ENCODE peak calls at places on chromosomes 12 and 14, in six cellular contexts. U, R, P, Y, B and Q are unnamed samples.

GRCh38 chr12:66942741-66943465 is 264.0 kb upstream of the GRIP1 start:
- DNase-seq in U (no peak), R (no peak), P (peak; percentile 4), Y (no peak), B (no peak), Q (no peak)

GRCh38 chr14:96189288-96189711 is 15.3 kb upstream of the BDKRB2 start:
- DNase-seq in U (no peak), R (no peak), P (no peak), Y (no peak), B (no peak), Q (no peak)

GRCh38 chr12:89648211-89648930 is 60.3 kb downstream of the ATP2B1 start:
- DNase-seq in U (peak; percentile 56), R (no peak), P (peak; percentile 13), Y (peak; percentile 21), B (no peak), Q (no peak)

GRCh38 chr14:22099942-22100763 is 426.5 kb upstream of the OR4E1 start:
- DNase-seq in U (peak; percentile 90), R (peak; percentile 61), P (peak; percentile 10), Y (peak; percentile 70), B (no peak), Q (peak; percentile 15)

GRCh38 chr12:69897744-69898143 is 72.7 kb downstream of the MYRFL start:
- DNase-seq in U (no peak), R (no peak), P (no peak), Y (no peak), B (no peak), Q (no peak)

GRCh38 chr14:101839236-101839635 is 77.7 kb downstream of the PPP2R5C start:
- DNase-seq in U (no peak), R (no peak), P (no peak), Y (no peak), B (peak; percentile 57), Q (no peak)

GRCh38 chr12:104565606-104566243 is 109.0 kb downstream of the CHST11 start:
- DNase-seq in U (no peak), R (no peak), P (no peak), Y (no peak), B (no peak), Q (no peak)

GRCh38 chr12:5807538-5808219 is 137.4 kb downstream of the ANO2 start:
- DNase-seq in U (no peak), R (no peak), P (no peak), Y (no peak), B (no peak), Q (no peak)

GRCh38 chr12:56474389-56474788 is 6.0 kb downstream of the SPRYD4 start:
- DNase-seq in U (no peak), R (no peak), P (no peak), Y (no peak), B (no peak), Q (no peak)

GRCh38 chr12:85191-85666 is 18.7 kb downstream of the IQSEC3 start:
- DNase-seq in U (no peak), R (no peak), P (no peak), Y (no peak), B (no peak), Q (no peak)

GRCh38 chr14:51566831-51567582 is 84.7 kb upstream of the FRMD6 start:
- DNase-seq in U (no peak), R (no peak), P (no peak), Y (no peak), B (no peak), Q (no peak)

GRCh38 chr14:103139371-103140016 is 16.2 kb downstream of the TNFAIP2 start:
- DNase-seq in U (no peak), R (no peak), P (no peak), Y (no peak), B (no peak), Q (no peak)

GRCh38 chr12:58286353-58286752 is 345.0 kb downstream of the ATP23 start:
- DNase-seq in U (no peak), R (no peak), P (no peak), Y (no peak), B (no peak), Q (no peak)

GRCh38 chr12:46660276-46660675 is 165.5 kb downstream of the SLC38A4 start:
- DNase-seq in U (no peak), R (no peak), P (no peak), Y (no peak), B (no peak), Q (no peak)

GRCh38 chr14:97946291-97946690 is 1149.1 kb downstream of the VRK1 start:
- DNase-seq in U (no peak), R (no peak), P (no peak), Y (peak; percentile 5), B (no peak), Q (no peak)

GRCh38 chr12:52633383-52633782 is 15.0 kb upstream of the KRT73 start:
- DNase-seq in U (no peak), R (no peak), P (no peak), Y (no peak), B (no peak), Q (no peak)

GRCh38 chr14:93683241-93683640 is 105.0 kb downstream of the PRIMA1 start:
- DNase-seq in U (no peak), R (peak; percentile 48), P (peak; percentile 33), Y (no peak), B (no peak), Q (no peak)

GRCh38 chr12:2322554-2323120 is 269.9 kb downstream of the CACNA1C start:
- DNase-seq in U (no peak), R (no peak), P (no peak), Y (no peak), B (no peak), Q (no peak)

GRCh38 chr12:54666008-54666407 is 17.8 kb upstream of the DCD start:
- DNase-seq in U (no peak), R (no peak), P (no peak), Y (no peak), B (no peak), Q (peak; percentile 26)

GRCh38 chr14:100488057-100488456 is 99.2 kb downstream of the BEGAIN start:
- DNase-seq in U (no peak), R (no peak), P (no peak), Y (no peak), B (no peak), Q (no peak)

GRCh38 chr14:23141706-23142467 is 22.8 kb upstream of the CEBPE start:
- DNase-seq in U (no peak), R (no peak), P (peak; percentile 39), Y (no peak), B (no peak), Q (peak; percentile 28)

GRCh38 chr12:58487280-58488141 is 432.8 kb downstream of the LRIG3 start:
- DNase-seq in U (no peak), R (no peak), P (no peak), Y (no peak), B (no peak), Q (no peak)

GRCh38 chr12:65430571-65431306 is 152.3 kb downstream of the MSRB3 start:
- DNase-seq in U (peak; percentile 10), R (peak; percentile 88), P (no peak), Y (no peak), B (no peak), Q (no peak)

GRCh38 chr14:94394594-94395305 is 6.3 kb upstream of the SERPINA1 start:
- DNase-seq in U (peak; percentile 74), R (no peak), P (no peak), Y (no peak), B (no peak), Q (peak; percentile 77)

GRCh38 chr14:94056579-94057308 is 24.3 kb downstream of the DDX24 start:
- DNase-seq in U (no peak), R (no peak), P (no peak), Y (no peak), B (peak; percentile 37), Q (no peak)

GRCh38 chr14:79426103-79426755 is 785.1 kb downstream of the DIO2 start:
- DNase-seq in U (no peak), R (no peak), P (no peak), Y (no peak), B (no peak), Q (no peak)

GRCh38 chr12:119229837-119230236 is 51.1 kb downstream of the HSPB8 start:
- DNase-seq in U (peak; percentile 55), R (peak; percentile 59), P (peak; percentile 53), Y (peak; percentile 34), B (no peak), Q (peak; percentile 86)

GRCh38 chr14:52279405-52279804 is 11.9 kb downstream of the PTGDR start:
- DNase-seq in U (no peak), R (no peak), P (no peak), Y (no peak), B (no peak), Q (peak; percentile 40)

GRCh38 chr14:47154276-47154797 is 502.8 kb upstream of the RPL10L start:
- DNase-seq in U (no peak), R (no peak), P (no peak), Y (no peak), B (no peak), Q (no peak)

GRCh38 chr12:27709932-27710591 is 570 bp upstream of the MRPS35 start:
- DNase-seq in U (peak; percentile 66), R (no peak), P (no peak), Y (no peak), B (peak; percentile 9), Q (no peak)

GRCh38 chr14:28305938-28306337 is 460.6 kb upstream of the FOXG1 start:
- DNase-seq in U (no peak), R (no peak), P (no peak), Y (no peak), B (no peak), Q (no peak)
- TF ChIP-seq JUND in U (no peak), R (no peak), P (no peak), Y (no peak), B (no peak), Q (no peak)

GRCh38 chr12:115155665-115156645 is 472.0 kb upstream of the TBX3 start:
- DNase-seq in U (no peak), R (no peak), P (no peak), Y (no peak), B (no peak), Q (no peak)
- TF ChIP-seq JUND in U (no peak), R (no peak), P (peak; percentile 83), Y (no peak), B (no peak), Q (no peak)

GRCh38 chr14:41609704-41610183 is 3.1 kb downstream of the LRFN5 start:
- DNase-seq in U (no peak), R (no peak), P (peak; percentile 28), Y (no peak), B (no peak), Q (peak; percentile 77)
- TF ChIP-seq JUND in U (no peak), R (no peak), P (no peak), Y (no peak), B (no peak), Q (no peak)

DNA sequence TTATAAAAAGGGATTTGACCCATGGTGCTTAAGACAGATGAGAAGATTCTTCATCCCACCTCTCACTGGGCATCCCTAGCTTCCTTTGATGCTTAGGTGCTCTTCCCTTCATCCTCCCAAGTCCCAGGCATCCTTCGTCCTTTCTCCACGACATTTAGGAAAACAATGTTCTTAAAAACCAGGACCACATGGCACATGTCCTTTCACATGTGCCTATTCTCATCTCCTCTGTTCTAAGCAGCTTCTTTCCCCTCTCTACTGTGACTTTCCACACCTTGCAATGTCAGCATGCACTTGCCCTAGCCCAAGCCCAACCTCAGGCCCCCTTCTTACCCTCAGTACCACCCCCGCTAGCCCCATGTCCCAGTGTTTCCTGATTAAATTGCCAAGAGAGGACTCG is 12.2 kb downstream of the TPH2 start:
- DNase-seq in U (no peak), R (no peak), P (no peak), Y (no peak), B (no peak), Q (no peak)
- TF ChIP-seq JUND in U (no peak), R (no peak), P (no peak), Y (no peak), B (no peak), Q (no peak)